ENCODE peak calls at places on chromosome 15, in four cellular contexts. W is coronary artery, V is natural killer cell, R is HL-60. O is an unnamed sample.

GRCh38 chr15:59296181-59296617 is 76.5 kb downstream of the MYO1E start:
- DNase-seq in W (no peak), V (no peak), R (no peak), O (no peak)

GRCh38 chr15:88256261-88257230 is at the start of gene NTRK3:
- DNase-seq in W (no peak), V (no peak), R (no peak), O (no peak)

GRCh38 chr15:89370120-89371077 is 35.8 kb upstream of the POLG start:
- DNase-seq in W (no peak), V (no peak), R (peak), O (no peak)

GRCh38 chr15:68431037-68431791 is 749 bp downstream of the ITGA11 start:
- DNase-seq in W (peak), V (no peak), R (no peak), O (no peak)

GRCh38 chr15:74988007-74988800 is 7.2 kb upstream of the SCAMP5 start:
- DNase-seq in W (no peak), V (no peak), R (no peak), O (no peak)

GRCh38 chr15:69421498-69421897 is 7.3 kb downstream of the KIF23 start:
- DNase-seq in W (no peak), V (no peak), R (no peak), O (no peak)

GRCh38 chr15:45276851-45277250 is 24.8 kb downstream of the SLC28A2 start:
- DNase-seq in W (no peak), V (no peak), R (no peak), O (no peak)

GRCh38 chr15:82674873-82675272 is 27.7 kb upstream of the CPEB1 start:
- DNase-seq in W (no peak), V (no peak), R (no peak), O (no peak)

GRCh38 chr15:58528197-58528870 is 96.5 kb downstream of the LIPC start:
- DNase-seq in W (no peak), V (no peak), R (no peak), O (no peak)

GRCh38 chr15:45180201-45180600 is 7.6 kb downstream of the SHF start:
- DNase-seq in W (no peak), V (peak), R (no peak), O (no peak)

GRCh38 chr15:97522362-97522761 is 438.1 kb upstream of the ARRDC4 start:
- DNase-seq in W (no peak), V (no peak), R (no peak), O (no peak)

GRCh38 chr15:69730281-69731235 is 277.9 kb downstream of the RPLP1 start:
- DNase-seq in W (no peak), V (no peak), R (no peak), O (no peak)

GRCh38 chr15:78242128-78242527 is 7.8 kb upstream of the ACSBG1 start:
- DNase-seq in W (no peak), V (no peak), R (no peak), O (no peak)

GRCh38 chr15:74768099-74768770 is 13.6 kb upstream of the CSK start:
- DNase-seq in W (no peak), V (no peak), R (no peak), O (no peak)

GRCh38 chr15:68354268-68354667 is 76.7 kb downstream of the FEM1B start:
- DNase-seq in W (no peak), V (no peak), R (no peak), O (no peak)

GRCh38 chr15:50458301-50458700 is 34.1 kb downstream of the USP8 start:
- DNase-seq in W (no peak), V (no peak), R (no peak), O (no peak)

GRCh38 chr15:92968926-92969664 is 69.0 kb downstream of the CHD2 start:
- DNase-seq in W (no peak), V (no peak), R (no peak), O (no peak)

GRCh38 chr15:88345962-88346361 is 89.4 kb upstream of the NTRK3 start:
- DNase-seq in W (no peak), V (no peak), R (no peak), O (no peak)

GRCh38 chr15:80744826-80745225 is 34.3 kb upstream of the CEMIP start:
- DNase-seq in W (no peak), V (no peak), R (no peak), O (no peak)

GRCh38 chr15:94206463-94207167 is 24.7 kb upstream of the MCTP2 start:
- DNase-seq in W (no peak), V (no peak), R (no peak), O (no peak)

GRCh38 chr15:35546581-35547381 is 816 bp upstream of the DPH6 start:
- DNase-seq in W (no peak), V (no peak), R (no peak), O (no peak)

GRCh38 chr15:42020713-42021273 is at the start of gene PLA2G4E:
- DNase-seq in W (no peak), V (no peak), R (no peak), O (no peak)

GRCh38 chr15:48331796-48332641 is 790 bp downstream of the DUT start:
- DNase-seq in W (peak), V (peak), R (no peak), O (peak)

GRCh38 chr15:29093696-29094343 is 175.8 kb downstream of the NSMCE3 start:
- DNase-seq in W (no peak), V (no peak), R (no peak), O (no peak)

GRCh38 chr15:59656935-59657634 is at the start of gene GTF2A2:
- DNase-seq in W (peak), V (peak), R (peak), O (peak)

GRCh38 chr15:59174846-59175831 is 31.5 kb upstream of the LDHAL6B start:
- DNase-seq in W (no peak), V (no peak), R (no peak), O (peak)

GRCh38 chr15:56160966-56161365 is 82.7 kb downstream of the RFX7 start:
- DNase-seq in W (no peak), V (no peak), R (no peak), O (no peak)

GRCh38 chr15:84594617-84595290 is 6.1 kb upstream of the ZSCAN2 start:
- DNase-seq in W (no peak), V (no peak), R (peak), O (no peak)

GRCh38 chr15:100914876-100915275 is 4.3 kb upstream of the LRRK1 start:
- DNase-seq in W (peak), V (no peak), R (no peak), O (no peak)
- TF ChIP-seq CTCF in W (no peak), V (no peak), R (no peak), O (no peak)

GRCh38 chr15:31840849-31841476 is 189.4 kb upstream of the CHRNA7 start:
- DNase-seq in W (no peak), V (no peak), R (no peak), O (no peak)
- TF ChIP-seq CTCF in W (no peak), V (no peak), R (no peak), O (no peak)

GRCh38 chr15:40873625-40874561 is at the start of gene RHOV:
- DNase-seq in W (no peak), V (peak), R (no peak), O (no peak)
- TF ChIP-seq CTCF in W (no peak), V (no peak), R (peak), O (no peak)

DNA sequence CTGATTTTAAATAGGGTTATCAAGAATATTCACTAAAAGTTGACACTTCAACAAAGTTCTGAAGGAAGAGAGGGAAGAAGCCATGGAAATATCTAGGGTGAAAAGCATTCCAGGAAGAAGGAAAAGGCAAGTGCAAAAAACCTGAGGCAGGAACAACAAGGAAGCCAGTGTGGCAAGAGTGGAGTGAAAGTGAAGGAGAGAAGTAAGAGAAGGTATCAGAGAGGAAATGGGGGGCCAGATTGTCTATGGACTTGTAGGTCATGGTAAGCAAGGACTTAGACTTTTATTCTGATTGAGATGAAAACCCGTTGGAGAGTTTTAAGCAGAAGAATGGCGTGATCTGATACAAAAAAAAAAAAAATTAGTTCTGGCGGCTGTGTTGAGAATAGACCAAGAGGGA is 18.5 kb upstream of the ZNF609 start:
- DNase-seq in W (no peak), V (no peak), R (no peak), O (no peak)
- TF ChIP-seq CTCF in W (no peak), V (no peak), R (no peak), O (no peak)

GRCh38 chr15:39195988-39196486 is 384.8 kb upstream of the THBS1 start:
- DNase-seq in W (no peak), V (no peak), R (no peak), O (no peak)
- TF ChIP-seq CTCF in W (no peak), V (no peak), R (no peak), O (no peak)

GRCh38 chr15:79674124-79674465 is 222.7 kb downstream of the MTHFS start:
- DNase-seq in W (no peak), V (no peak), R (no peak), O (no peak)
- TF ChIP-seq CTCF in W (no peak), V (no peak), R (no peak), O (no peak)

GRCh38 chr15:39580630-39581500 is at the start of gene THBS1:
- DNase-seq in W (peak), V (peak), R (peak), O (no peak)

GRCh38 chr15:39582286-39582976 is 1.6 kb downstream of the THBS1 start:
- DNase-seq in W (no peak), V (no peak), R (no peak), O (no peak)

GRCh38 chr15:39582977-39583585 is 2.2 kb downstream of the THBS1 start:
- DNase-seq in W (no peak), V (no peak), R (no peak), O (no peak)

GRCh38 chr15:39580117-39580629 is 706 bp upstream of the THBS1 start:
- DNase-seq in W (peak), V (peak), R (peak), O (peak)

GRCh38 chr15:39581501-39582285 is 814 bp downstream of the THBS1 start:
- DNase-seq in W (peak), V (no peak), R (no peak), O (no peak)
- TF ChIP-seq CTCF in W (no peak), V (no peak), R (no peak), O (no peak)

DNA sequence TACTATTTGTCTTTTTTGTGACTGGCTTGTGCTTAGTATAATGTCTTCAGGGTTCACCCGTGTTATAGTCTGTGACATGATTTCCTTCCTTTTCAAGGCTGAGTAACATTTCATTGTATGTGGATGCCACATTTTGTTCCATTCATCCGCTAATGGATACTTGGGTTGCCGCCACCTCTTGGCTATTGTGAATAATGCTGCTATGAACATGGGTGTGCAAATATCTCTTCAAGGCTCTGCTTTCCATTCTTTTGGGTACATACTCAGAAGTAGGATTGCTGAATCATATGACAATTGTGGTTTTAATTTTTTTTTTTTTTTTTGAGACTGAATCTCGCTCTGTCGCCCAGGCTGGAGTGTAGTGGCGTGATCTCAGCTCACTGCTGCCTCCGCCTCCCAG is 15.4 kb downstream of the CRTC3 start:
- DNase-seq in W (no peak), V (no peak), R (no peak), O (no peak)
- TF ChIP-seq CTCF in W (no peak), V (no peak), R (no peak), O (no peak)

GRCh38 chr15:71532994-71533393 is 277.4 kb upstream of the NR2E3 start:
- DNase-seq in W (no peak), V (no peak), R (peak), O (no peak)
- TF ChIP-seq CTCF in W (no peak), V (no peak), R (peak), O (no peak)